ENCODE peak calls at places on chromosomes 6 and 20, in four cellular contexts. O is HCT116, B is pancreas, D is heart right ventricle. A is an unnamed sample.
A peak's percentile ranks its signal among the peaks of the same experiment; 100 is the strongest.

GRCh38 chr6:56951049-56951816 is 3.7 kb upstream of the BEND6 start:
- DNase-seq in D (no peak), B (no peak), O (no peak), A (no peak)

GRCh38 chr6:90028995-90029635 is 134.8 kb downstream of the GJA10 start:
- DNase-seq in B (no peak), D (no peak), O (no peak), A (no peak)

GRCh38 chr20:35621560-35621946 is 5.9 kb downstream of the SPAG4 start:
- DNase-seq in D (no peak), B (no peak), O (no peak), A (no peak)

GRCh38 chr6:50380409-50381105 is 330.8 kb upstream of the DEFB112 start:
- DNase-seq in D (no peak), B (no peak), O (no peak), A (no peak)

GRCh38 chr20:33079267-33079666 is at the start of gene BPIFB4:
- DNase-seq in O (no peak), B (no peak), D (no peak), A (no peak)

GRCh38 chr20:50146732-50147662 is 6.5 kb downstream of the PEDS1 start:
- DNase-seq in B (no peak), D (no peak), O (no peak), A (peak; percentile 78)

GRCh38 chr6:30614843-30615218 is 2.2 kb downstream of the PPP1R10 start:
- DNase-seq in D (peak; percentile 95), B (peak; percentile 78), O (peak; percentile 93), A (peak; percentile 93)

GRCh38 chr6:64815718-64816117 is 891.3 kb downstream of the EYS start:
- DNase-seq in D (no peak), B (no peak), O (no peak), A (no peak)

GRCh38 chr6:2103644-2104523 is 141.5 kb downstream of the GMDS start:
- DNase-seq in D (no peak), B (no peak), O (peak; percentile 19), A (peak; percentile 45)

GRCh38 chr6:167116109-167116837 is 6.6 kb upstream of the CCR6 start:
- DNase-seq in O (no peak), D (no peak), B (no peak), A (no peak)

GRCh38 chr6:131387706-131388455 is 185.1 kb upstream of the ARG1 start:
- DNase-seq in B (no peak), D (no peak), O (no peak), A (no peak)

GRCh38 chr6:169808608-169808967 is 57.2 kb downstream of the ERMARD start:
- DNase-seq in D (no peak), O (no peak), B (no peak), A (no peak)
- H3K4me1 ChIP-seq in D (no peaks in the 10 kb centered on the region), O (peaks cover 5% of the 10 kb centered on the region), B (no peaks in the 10 kb centered on the region), A (no peaks in the 10 kb centered on the region)

GRCh38 chr6:146928503-146928902 is 275.7 kb upstream of the STXBP5 start:
- DNase-seq in O (no peak), D (no peak), B (no peak), A (no peak)

GRCh38 chr6:146925846-146926245 is 278.4 kb upstream of the STXBP5 start:
- DNase-seq in O (no peak), D (no peak), B (no peak), A (no peak)

GRCh38 chr6:146935489-146935888 is 268.7 kb upstream of the STXBP5 start:
- DNase-seq in O (no peak), D (no peak), B (no peak), A (no peak)

DNA sequence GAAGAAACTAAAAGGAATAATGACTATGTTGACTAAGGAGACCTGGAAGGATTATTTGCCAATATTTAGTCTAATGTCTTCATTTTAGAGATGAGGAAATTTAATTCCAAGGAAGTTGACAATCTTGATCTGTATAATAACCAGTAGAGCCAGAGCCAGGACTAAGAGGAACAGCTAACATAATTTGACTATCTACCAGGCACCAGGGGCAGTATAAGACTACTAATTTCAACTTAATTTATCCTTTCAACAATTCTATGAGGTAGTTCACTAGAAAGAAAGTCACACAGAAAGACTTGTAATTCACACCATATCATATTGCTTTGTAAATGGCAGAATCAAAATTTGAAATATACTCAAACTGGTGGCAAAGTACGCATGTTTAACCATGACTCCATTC is 273.0 kb upstream of the STXBP5 start:
- DNase-seq in D (no peak), B (no peak), O (no peak), A (no peak)
- TF ChIP-seq CTCF in D (no peak), B (no peak), O (no peak), A (peak; percentile 32)

GRCh38 chr6:39017481-39017880 is 31.1 kb upstream of the GLP1R start:
- DNase-seq in B (no peak), O (no peak), D (no peak), A (no peak)
- H3K4me1 ChIP-seq in B (no peaks in the 10 kb centered on the region), O (no peaks in the 10 kb centered on the region), D (no peaks in the 10 kb centered on the region), A (no peaks in the 10 kb centered on the region)

DNA sequence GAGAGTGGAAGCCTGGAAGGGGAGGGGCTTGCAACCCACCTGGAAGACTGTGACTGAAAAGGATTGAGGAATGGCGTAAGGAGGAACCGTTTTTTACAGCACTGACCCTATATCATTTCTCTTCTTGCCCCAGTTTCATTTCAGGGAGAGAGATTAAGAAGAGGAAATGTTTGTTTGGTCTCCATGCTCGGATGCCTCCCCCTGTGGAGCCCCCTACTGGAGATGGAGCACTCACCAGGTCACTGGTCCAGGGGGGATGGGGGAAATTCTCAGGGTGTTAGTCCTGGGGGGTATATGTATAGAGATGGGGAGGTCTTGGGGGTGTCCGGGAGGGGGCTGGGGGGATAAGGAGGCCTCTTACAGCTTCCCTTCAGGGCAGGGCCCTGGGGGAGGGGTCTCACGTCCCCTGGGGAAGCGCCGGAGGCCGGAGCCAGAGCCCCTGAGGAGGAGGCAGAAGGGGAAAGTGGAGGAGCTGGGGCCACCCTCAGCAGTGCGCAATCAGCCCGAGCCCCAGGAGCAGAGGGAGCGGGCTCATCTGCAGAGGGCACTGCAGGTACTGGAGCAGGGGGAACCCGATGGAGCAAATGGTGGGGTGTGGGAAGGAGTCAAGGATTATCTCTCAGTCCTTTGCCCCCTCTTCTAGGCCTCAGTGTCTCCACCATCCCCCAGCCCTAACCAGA is 3.2 kb downstream of the CUTA start:
- DNase-seq in B (no peak), D (no peak), O (no peak), A (no peak)
- TF ChIP-seq CTCF in B (no peak), D (no peak), O (peak; percentile 67), A (peak; percentile 33)

GRCh38 chr6:108195209-108195608 is 29.4 kb downstream of the NR2E1 start:
- DNase-seq in D (no peak), O (no peak), B (no peak), A (no peak)
- H3K4me1 ChIP-seq in D (no peaks in the 10 kb centered on the region), O (no peaks in the 10 kb centered on the region), B (no peaks in the 10 kb centered on the region), A (no peaks in the 10 kb centered on the region)

A was measured in foreskin keratinocyte.